ENCODE peak calls at places on chromosomes 4 and X, in five cellular contexts. P, R, Z, S and L are unnamed samples.

GRCh38 chrX:119758682-119759332 is 419 bp downstream of the SOWAHD start:
- DNase-seq in P (peak; percentile 78), R (no peak), Z (no peak), S (peak; percentile 10), L (no peak)

GRCh38 chr4:112735474-112735951 is 98.6 kb downstream of the LARP7 start:
- DNase-seq in P (no peak), R (no peak), Z (no peak), S (no peak), L (no peak)

GRCh38 chr4:82802906-82803305 is 4.3 kb upstream of the SCD5 start:
- DNase-seq in P (no peak), R (no peak), Z (no peak), S (no peak), L (no peak)

GRCh38 chr4:158176108-158176507 is 3.3 kb upstream of the GASK1B start:
- DNase-seq in P (no peak), R (no peak), Z (no peak), S (no peak), L (no peak)

GRCh38 chr4:142473960-142474338 is 372.2 kb downstream of the INPP4B start:
- DNase-seq in P (no peak), R (no peak), Z (no peak), S (no peak), L (no peak)

GRCh38 chr4:66357316-66357715 is 687.0 kb upstream of the EPHA5 start:
- DNase-seq in P (no peak), R (no peak), Z (no peak), S (no peak), L (no peak)

GRCh38 chr4:113673450-113673849 is 88.1 kb downstream of the CAMK2D start:
- DNase-seq in P (no peak), R (peak; percentile 3), Z (peak; percentile 19), S (peak; percentile 31), L (no peak)

GRCh38 chr4:72094054-72094780 is 62.4 kb downstream of the NPFFR2 start:
- DNase-seq in P (no peak), R (no peak), Z (no peak), S (no peak), L (no peak)

GRCh38 chrX:102560423-102561068 is 38.8 kb upstream of the ARMCX5 start:
- DNase-seq in P (no peak), R (no peak), Z (no peak), S (no peak), L (no peak)

GRCh38 chr4:70863099-70863790 is 23.6 kb upstream of the GRSF1 start:
- DNase-seq in P (no peak), R (no peak), Z (no peak), S (no peak), L (no peak)

GRCh38 chrX:134520860-134521390 is 61.0 kb downstream of the HPRT1 start:
- DNase-seq in P (no peak), R (peak; percentile 24), Z (no peak), S (no peak), L (no peak)

GRCh38 chrX:136694491-136695087 is 46.6 kb downstream of the CD40LG start:
- DNase-seq in P (no peak), R (peak; percentile 36), Z (peak; percentile 5), S (no peak), L (no peak)

GRCh38 chrX:40471965-40472648 is 108.7 kb upstream of the ATP6AP2 start:
- DNase-seq in P (no peak), R (peak; percentile 82), Z (peak; percentile 54), S (no peak), L (no peak)

GRCh38 chr4:129043523-129043922 is 49.8 kb downstream of the SCLT1 start:
- DNase-seq in P (no peak), R (no peak), Z (no peak), S (no peak), L (no peak)

GRCh38 chr4:43943998-43944397 is 504.6 kb downstream of the KCTD8 start:
- DNase-seq in P (no peak), R (no peak), Z (no peak), S (no peak), L (no peak)

GRCh38 chrX:132748268-132748667 is 210.2 kb downstream of the HS6ST2 start:
- DNase-seq in P (no peak), R (no peak), Z (no peak), S (no peak), L (no peak)

GRCh38 chrX:23749576-23749975 is 6.5 kb upstream of the ACOT9 start:
- DNase-seq in P (no peak), R (no peak), Z (no peak), S (no peak), L (no peak)